ENCODE peak calls at places on chromosomes 6 and 20, in nine cellular contexts. J is thyroid gland, K is adrenal gland, D is body of pancreas, O is heart left ventricle, G is right lobe of liver, B is prostate gland, F is endothelial cell of umbilical vein, Z is K562. L is an unnamed sample.

GRCh38 chr20:46117704-46118467 is at the start of gene CD40:
- DNase-seq in J (peak; percentile 87), K (peak; percentile 77), D (peak; percentile 93), O (peak; percentile 92), G (peak; percentile 89), B (peak; percentile 77), F (peak; percentile 84), Z (peak; percentile 99), L (peak; percentile 96)

GRCh38 chr6:130322673-130323268 is 43.0 kb upstream of the TMEM200A start:
- DNase-seq in J (peak; percentile 49), K (peak; percentile 43), D (peak; percentile 48), O (no peak), G (no peak), B (peak; percentile 20), F (peak; percentile 53), Z (peak; percentile 35), L (no peak)

GRCh38 chr6:106138151-106138550 is 52.0 kb downstream of the PRDM1 start:
- DNase-seq in J (no peak), K (no peak), D (no peak), O (no peak), G (no peak), B (no peak), F (no peak), Z (no peak), L (no peak)

GRCh38 chr6:140907235-140907634 is 1225.5 kb upstream of the GJE1 start:
- DNase-seq in J (no peak), K (no peak), D (no peak), O (no peak), G (no peak), B (no peak), F (no peak), Z (no peak), L (no peak)

GRCh38 chr6:80637312-80637711 is 530.8 kb downstream of the BCKDHB start:
- DNase-seq in J (no peak), K (no peak), D (no peak), O (no peak), G (no peak), B (no peak), F (no peak), Z (no peak), L (no peak)

GRCh38 chr6:168145747-168146596 is 67.0 kb upstream of the FRMD1 start:
- DNase-seq in J (no peak), K (no peak), D (no peak), O (no peak), G (no peak), B (no peak), F (no peak), Z (no peak), L (peak; percentile 68)

GRCh38 chr6:125867483-125867935 is 76.7 kb downstream of the NCOA7 start:
- DNase-seq in J (no peak), K (no peak), D (no peak), O (no peak), G (no peak), B (peak; percentile 72), F (no peak), Z (no peak), L (no peak)

GRCh38 chr20:62358728-62359490 is 8.2 kb downstream of the LAMA5 start:
- DNase-seq in J (no peak), K (peak; percentile 14), D (peak; percentile 23), O (no peak), G (peak; percentile 52), B (no peak), F (no peak), Z (peak; percentile 82), L (no peak)

GRCh38 chr6:104449918-104450317 is 409.8 kb downstream of the HACE1 start:
- DNase-seq in J (no peak), K (no peak), D (no peak), O (no peak), G (no peak), B (no peak), F (no peak), Z (no peak), L (no peak)

GRCh38 chr20:36820073-36820472 is 46.5 kb upstream of the DSN1 start:
- DNase-seq in J (no peak), K (no peak), D (no peak), O (no peak), G (no peak), B (no peak), F (no peak), Z (no peak), L (no peak)

GRCh38 chr6:157019115-157019628 is 242.0 kb downstream of the ARID1B start:
- DNase-seq in J (no peak), K (no peak), D (no peak), O (no peak), G (no peak), B (no peak), F (no peak), Z (no peak), L (no peak)

GRCh38 chr6:6701864-6702263 is 113.3 kb downstream of the LY86 start:
- DNase-seq in J (no peak), K (no peak), D (peak; percentile 1), O (no peak), G (no peak), B (no peak), F (no peak), Z (peak; percentile 75), L (no peak)

GRCh38 chr6:107965746-107966145 is 7.7 kb upstream of the SEC63 start:
- DNase-seq in J (no peak), K (no peak), D (no peak), O (no peak), G (no peak), B (no peak), F (no peak), Z (no peak), L (no peak)

GRCh38 chr6:155132617-155133016 is 131.2 kb upstream of the CLDN20 start:
- DNase-seq in J (no peak), K (no peak), D (no peak), O (no peak), G (no peak), B (no peak), F (no peak), Z (no peak), L (peak; percentile 65)

GRCh38 chr6:155130161-155130853 is 133.5 kb upstream of the CLDN20 start:
- DNase-seq in J (no peak), K (no peak), D (no peak), O (no peak), G (no peak), B (no peak), F (no peak), Z (no peak), L (no peak)

GRCh38 chr6:155128971-155129370 is 133.9 kb downstream of the TIAM2 start:
- DNase-seq in J (no peak), K (no peak), D (no peak), O (no peak), G (no peak), B (no peak), F (no peak), Z (no peak), L (no peak)

GRCh38 chr6:155126727-155127439 is 131.8 kb downstream of the TIAM2 start:
- DNase-seq in J (peak; percentile 61), K (peak; percentile 84), D (no peak), O (no peak), G (no peak), B (no peak), F (peak; percentile 78), Z (no peak), L (no peak)

DNA sequence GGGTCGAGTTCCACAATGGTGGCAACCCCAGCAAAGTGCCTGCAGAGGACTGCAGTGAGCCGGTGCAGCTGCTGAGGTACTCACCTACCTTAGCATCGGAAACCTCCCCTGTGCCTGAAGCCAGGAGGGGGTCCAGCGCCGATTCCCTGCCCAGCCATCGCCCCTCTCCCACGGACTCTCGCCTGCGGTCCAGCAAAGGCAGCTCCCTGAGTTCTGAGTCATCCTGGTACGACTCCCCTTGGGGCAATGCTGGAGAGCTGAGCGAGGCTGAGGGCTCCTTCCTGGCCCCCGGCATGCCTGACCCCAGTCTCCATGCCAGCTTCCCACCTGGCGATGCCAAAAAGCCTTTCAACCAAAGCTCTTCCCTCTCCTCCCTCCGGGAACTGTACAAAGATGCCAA is 134.1 kb upstream of the CLDN20 start:
- DNase-seq in J (no peak), K (no peak), D (no peak), O (no peak), G (no peak), B (no peak), F (no peak), Z (no peak), L (no peak)
- TF ChIP-seq POLR2A in J (no peak), K (no peak), D (no peak), O (no peak), G (no peak), B (no peak), F (no peak), Z (no peak), L (no peak)

GRCh38 chr6:29375191-29375590 is at the start of gene OR12D3:
- DNase-seq in J (no peak), K (no peak), D (no peak), O (no peak), G (no peak), B (no peak), F (no peak), Z (no peak), L (no peak)

GRCh38 chr6:29376003-29376402 is 912 bp upstream of the OR12D3 start:
- DNase-seq in J (no peak), K (no peak), D (no peak), O (no peak), G (no peak), B (no peak), F (peak; percentile 14), Z (no peak), L (no peak)
- TF ChIP-seq CTCF in J (no peak), K (no peak), D (no peak), O (no peak), G (no peak), B (no peak), F (no peak), Z (no peak), L (no peak)

GRCh38 chr6:37793067-37793466 is 26.5 kb upstream of the ZFAND3 start:
- DNase-seq in J (no peak), K (no peak), D (no peak), O (no peak), G (no peak), B (no peak), F (no peak), Z (no peak), L (no peak)

GRCh38 chr6:37788259-37788658 is 31.3 kb upstream of the ZFAND3 start:
- DNase-seq in J (no peak), K (no peak), D (no peak), O (no peak), G (no peak), B (no peak), F (no peak), Z (no peak), L (no peak)

GRCh38 chr6:37791156-37791919 is 28.2 kb upstream of the ZFAND3 start:
- DNase-seq in J (peak; percentile 94), K (peak; percentile 96), D (peak; percentile 96), O (peak; percentile 95), G (peak; percentile 92), B (peak; percentile 90), F (peak; percentile 94), Z (peak; percentile 98), L (peak; percentile 92)

GRCh38 chr6:37794825-37795224 is 24.7 kb upstream of the ZFAND3 start:
- DNase-seq in J (peak; percentile 18), K (no peak), D (no peak), O (no peak), G (no peak), B (no peak), F (no peak), Z (no peak), L (no peak)

GRCh38 chr6:37792457-37793039 is 27.0 kb upstream of the ZFAND3 start:
- DNase-seq in J (no peak), K (no peak), D (no peak), O (no peak), G (no peak), B (no peak), F (no peak), Z (no peak), L (no peak)
- H3K4me3 ChIP-seq in J (no peak overlapping the region), K (no peak overlapping the region), D (no peak overlapping the region), O (no peak overlapping the region), G (no peak overlapping the region), B (no peak overlapping the region), F (no peak overlapping the region), Z (no peak overlapping the region), L (no peak overlapping the region)

GRCh38 chr6:31652925-31653724 is 664 bp upstream of the BAG6 start:
- DNase-seq in J (peak; percentile 91), K (peak; percentile 92), D (peak; percentile 88), O (peak; percentile 90), G (peak; percentile 86), B (peak; percentile 86), F (no peak), Z (peak; percentile 94), L (peak; percentile 97)
- TF ChIP-seq POLR2A in J (peak; percentile 84), K (peak; percentile 90), D (peak; percentile 11), O (peak; percentile 70), G (peak; percentile 62), B (peak; percentile 71), F (no peak), Z (peak; percentile 98), L (peak; percentile 73)

L was measured in lower leg skin.